ENCODE peak calls at places on chromosomes 6 and 20, in ten cellular contexts. One of them, this sample, is unnamed.

GRCh38 chr6:6315660-6316059 is 4.8 kb downstream of the F13A1 start:
- DNase-seq in adrenal gland: peak; percentile 65
- DNase-seq in HepG2: peak; percentile 27
- DNase-seq in stomach: peak; percentile 41
- DNase-seq in heart left ventricle: no peak
- DNase-seq in K562: peak; percentile 62
- DNase-seq in HCT116: peak; percentile 52
- DNase-seq in endothelial cell of umbilical vein: peak; percentile 46
- DNase-seq in transverse colon: peak; percentile 41
- DNase-seq in breast epithelium: peak; percentile 19
- DNase-seq in this sample: peak; percentile 32

GRCh38 chr6:158911746-158912158 is 88.2 kb downstream of the RSPH3 start:
- DNase-seq in adrenal gland: no peak
- DNase-seq in HepG2: no peak
- DNase-seq in stomach: peak; percentile 37
- DNase-seq in heart left ventricle: no peak
- DNase-seq in K562: no peak
- DNase-seq in HCT116: no peak
- DNase-seq in endothelial cell of umbilical vein: no peak
- DNase-seq in transverse colon: no peak
- DNase-seq in breast epithelium: no peak
- DNase-seq in this sample: no peak

GRCh38 chr20:34581341-34582189 is 23.0 kb downstream of the MAP1LC3A start:
- DNase-seq in adrenal gland: no peak
- DNase-seq in HepG2: no peak
- DNase-seq in stomach: no peak
- DNase-seq in heart left ventricle: peak; percentile 40
- DNase-seq in K562: no peak
- DNase-seq in HCT116: no peak
- DNase-seq in endothelial cell of umbilical vein: peak; percentile 91
- DNase-seq in transverse colon: no peak
- DNase-seq in breast epithelium: no peak
- DNase-seq in this sample: no peak

GRCh38 chr6:90403489-90404381 is 107.1 kb upstream of the BACH2 start:
- DNase-seq in adrenal gland: peak; percentile 62
- DNase-seq in HepG2: peak; percentile 78
- DNase-seq in stomach: no peak
- DNase-seq in heart left ventricle: peak; percentile 54
- DNase-seq in K562: peak; percentile 93
- DNase-seq in HCT116: no peak
- DNase-seq in endothelial cell of umbilical vein: no peak
- DNase-seq in transverse colon: no peak
- DNase-seq in breast epithelium: peak; percentile 61
- DNase-seq in this sample: peak; percentile 39

GRCh38 chr6:169960531-169960890 is 209.1 kb downstream of the ERMARD start:
- DNase-seq in adrenal gland: no peak
- DNase-seq in HepG2: no peak
- DNase-seq in stomach: peak; percentile 24
- DNase-seq in heart left ventricle: no peak
- DNase-seq in K562: no peak
- DNase-seq in HCT116: no peak
- DNase-seq in endothelial cell of umbilical vein: no peak
- DNase-seq in transverse colon: no peak
- DNase-seq in breast epithelium: peak; percentile 9
- DNase-seq in this sample: no peak

GRCh38 chr20:36852187-36852586 is 23.8 kb upstream of the TLDC2 start:
- DNase-seq in adrenal gland: peak; percentile 67
- DNase-seq in HepG2: no peak
- DNase-seq in stomach: no peak
- DNase-seq in heart left ventricle: peak; percentile 67
- DNase-seq in K562: no peak
- DNase-seq in HCT116: no peak
- DNase-seq in endothelial cell of umbilical vein: no peak
- DNase-seq in transverse colon: no peak
- DNase-seq in breast epithelium: no peak
- DNase-seq in this sample: no peak

GRCh38 chr20:44033344-44033743 is 118.7 kb downstream of the TOX2 start:
- DNase-seq in adrenal gland: no peak
- DNase-seq in HepG2: no peak
- DNase-seq in stomach: no peak
- DNase-seq in heart left ventricle: no peak
- DNase-seq in K562: no peak
- DNase-seq in HCT116: no peak
- DNase-seq in endothelial cell of umbilical vein: no peak
- DNase-seq in transverse colon: no peak
- DNase-seq in breast epithelium: no peak
- DNase-seq in this sample: no peak

GRCh38 chr20:13260620-13261279 is 39.7 kb downstream of the ISM1 start:
- DNase-seq in adrenal gland: no peak
- DNase-seq in HepG2: peak; percentile 52
- DNase-seq in stomach: no peak
- DNase-seq in heart left ventricle: no peak
- DNase-seq in K562: no peak
- DNase-seq in HCT116: no peak
- DNase-seq in endothelial cell of umbilical vein: no peak
- DNase-seq in transverse colon: no peak
- DNase-seq in breast epithelium: no peak
- DNase-seq in this sample: no peak

GRCh38 chr20:64024141-64024990 is 11.6 kb upstream of the C20orf204 start:
- DNase-seq in adrenal gland: no peak
- DNase-seq in HepG2: peak; percentile 100
- DNase-seq in stomach: no peak
- DNase-seq in heart left ventricle: no peak
- DNase-seq in K562: no peak
- DNase-seq in HCT116: no peak
- DNase-seq in endothelial cell of umbilical vein: no peak
- DNase-seq in transverse colon: peak; percentile 49
- DNase-seq in breast epithelium: no peak
- DNase-seq in this sample: no peak

GRCh38 chr6:125432968-125433367 is 131.2 kb upstream of the HDDC2 start:
- DNase-seq in adrenal gland: no peak
- DNase-seq in HepG2: no peak
- DNase-seq in stomach: no peak
- DNase-seq in heart left ventricle: no peak
- DNase-seq in K562: no peak
- DNase-seq in HCT116: no peak
- DNase-seq in endothelial cell of umbilical vein: no peak
- DNase-seq in transverse colon: no peak
- DNase-seq in breast epithelium: no peak
- DNase-seq in this sample: no peak

GRCh38 chr6:15855311-15855710 is 192.5 kb upstream of the DTNBP1 start:
- DNase-seq in adrenal gland: no peak
- DNase-seq in HepG2: no peak
- DNase-seq in stomach: no peak
- DNase-seq in heart left ventricle: no peak
- DNase-seq in K562: no peak
- DNase-seq in HCT116: no peak
- DNase-seq in endothelial cell of umbilical vein: no peak
- DNase-seq in transverse colon: no peak
- DNase-seq in breast epithelium: no peak
- DNase-seq in this sample: no peak

GRCh38 chr20:50242863-50243609 is 52.4 kb downstream of the CEBPB start:
- DNase-seq in adrenal gland: no peak
- DNase-seq in HepG2: peak; percentile 93
- DNase-seq in stomach: peak; percentile 74
- DNase-seq in heart left ventricle: no peak
- DNase-seq in K562: no peak
- DNase-seq in HCT116: peak; percentile 77
- DNase-seq in endothelial cell of umbilical vein: no peak
- DNase-seq in transverse colon: peak; percentile 76
- DNase-seq in breast epithelium: peak; percentile 88
- DNase-seq in this sample: no peak

GRCh38 chr20:40942775-40943174 is 85.8 kb upstream of the TOP1 start:
- DNase-seq in adrenal gland: no peak
- DNase-seq in HepG2: no peak
- DNase-seq in stomach: no peak
- DNase-seq in heart left ventricle: no peak
- DNase-seq in K562: no peak
- DNase-seq in HCT116: no peak
- DNase-seq in endothelial cell of umbilical vein: no peak
- DNase-seq in transverse colon: no peak
- DNase-seq in breast epithelium: no peak
- DNase-seq in this sample: no peak

GRCh38 chr6:138948028-138948427 is 40.0 kb downstream of the REPS1 start:
- DNase-seq in adrenal gland: no peak
- DNase-seq in HepG2: no peak
- DNase-seq in stomach: no peak
- DNase-seq in heart left ventricle: no peak
- DNase-seq in K562: no peak
- DNase-seq in HCT116: no peak
- DNase-seq in endothelial cell of umbilical vein: no peak
- DNase-seq in transverse colon: no peak
- DNase-seq in breast epithelium: no peak
- DNase-seq in this sample: no peak

GRCh38 chr20:325889-326644 is 715 bp downstream of the SOX12 start:
- DNase-seq in adrenal gland: peak; percentile 78
- DNase-seq in HepG2: peak; percentile 63
- DNase-seq in stomach: peak; percentile 60
- DNase-seq in heart left ventricle: peak; percentile 77
- DNase-seq in K562: peak; percentile 67
- DNase-seq in HCT116: no peak
- DNase-seq in endothelial cell of umbilical vein: peak; percentile 69
- DNase-seq in transverse colon: peak; percentile 58
- DNase-seq in breast epithelium: peak; percentile 69
- DNase-seq in this sample: peak; percentile 72

GRCh38 chr20:56815796-56816195 is 186.7 kb downstream of the TFAP2C start:
- DNase-seq in adrenal gland: no peak
- DNase-seq in HepG2: no peak
- DNase-seq in stomach: no peak
- DNase-seq in heart left ventricle: no peak
- DNase-seq in K562: no peak
- DNase-seq in HCT116: no peak
- DNase-seq in endothelial cell of umbilical vein: no peak
- DNase-seq in transverse colon: no peak
- DNase-seq in breast epithelium: no peak
- DNase-seq in this sample: no peak
- H3K9me3 ChIP-seq in adrenal gland: no peaks in the 10 kb centered on the region
- H3K9me3 ChIP-seq in HepG2: no peaks in the 10 kb centered on the region
- H3K9me3 ChIP-seq in stomach: no peaks in the 10 kb centered on the region
- H3K9me3 ChIP-seq in heart left ventricle: no peaks in the 10 kb centered on the region
- H3K9me3 ChIP-seq in K562: no peaks in the 10 kb centered on the region
- H3K9me3 ChIP-seq in HCT116: no peaks in the 10 kb centered on the region
- H3K9me3 ChIP-seq in endothelial cell of umbilical vein: no peaks in the 10 kb centered on the region
- H3K9me3 ChIP-seq in transverse colon: no peaks in the 10 kb centered on the region
- H3K9me3 ChIP-seq in breast epithelium: no peaks in the 10 kb centered on the region
- H3K9me3 ChIP-seq in this sample: no peaks in the 10 kb centered on the region

DNA sequence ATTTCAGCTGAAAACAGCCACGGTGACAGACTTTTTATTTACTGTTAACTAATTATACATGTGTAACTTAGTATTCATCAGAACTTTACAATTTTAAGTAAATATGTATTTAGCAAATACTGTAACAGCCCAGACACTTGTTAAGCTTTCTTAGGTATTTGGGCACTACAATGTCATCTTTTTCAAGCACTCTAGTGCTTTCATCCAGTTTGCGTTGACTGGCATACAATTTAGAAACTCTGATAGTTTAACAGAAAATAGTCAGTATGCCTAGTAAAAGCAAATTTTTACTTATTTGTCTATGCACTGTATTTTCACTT is 10.6 kb downstream of the RBM39 start:
- DNase-seq in adrenal gland: no peak
- DNase-seq in HepG2: no peak
- DNase-seq in stomach: no peak
- DNase-seq in heart left ventricle: no peak
- DNase-seq in K562: no peak
- DNase-seq in HCT116: no peak
- DNase-seq in endothelial cell of umbilical vein: no peak
- DNase-seq in transverse colon: no peak
- DNase-seq in breast epithelium: no peak
- DNase-seq in this sample: no peak
- H3K4me3 ChIP-seq in adrenal gland: no peak overlapping the region
- H3K4me3 ChIP-seq in HepG2: no peak overlapping the region
- H3K4me3 ChIP-seq in stomach: no peak overlapping the region
- H3K4me3 ChIP-seq in heart left ventricle: no peak overlapping the region
- H3K4me3 ChIP-seq in K562: no peak overlapping the region
- H3K4me3 ChIP-seq in HCT116: no peak overlapping the region
- H3K4me3 ChIP-seq in endothelial cell of umbilical vein: no peak overlapping the region
- H3K4me3 ChIP-seq in transverse colon: no peak overlapping the region
- H3K4me3 ChIP-seq in breast epithelium: no peak overlapping the region
- H3K4me3 ChIP-seq in this sample: no peak overlapping the region

DNA sequence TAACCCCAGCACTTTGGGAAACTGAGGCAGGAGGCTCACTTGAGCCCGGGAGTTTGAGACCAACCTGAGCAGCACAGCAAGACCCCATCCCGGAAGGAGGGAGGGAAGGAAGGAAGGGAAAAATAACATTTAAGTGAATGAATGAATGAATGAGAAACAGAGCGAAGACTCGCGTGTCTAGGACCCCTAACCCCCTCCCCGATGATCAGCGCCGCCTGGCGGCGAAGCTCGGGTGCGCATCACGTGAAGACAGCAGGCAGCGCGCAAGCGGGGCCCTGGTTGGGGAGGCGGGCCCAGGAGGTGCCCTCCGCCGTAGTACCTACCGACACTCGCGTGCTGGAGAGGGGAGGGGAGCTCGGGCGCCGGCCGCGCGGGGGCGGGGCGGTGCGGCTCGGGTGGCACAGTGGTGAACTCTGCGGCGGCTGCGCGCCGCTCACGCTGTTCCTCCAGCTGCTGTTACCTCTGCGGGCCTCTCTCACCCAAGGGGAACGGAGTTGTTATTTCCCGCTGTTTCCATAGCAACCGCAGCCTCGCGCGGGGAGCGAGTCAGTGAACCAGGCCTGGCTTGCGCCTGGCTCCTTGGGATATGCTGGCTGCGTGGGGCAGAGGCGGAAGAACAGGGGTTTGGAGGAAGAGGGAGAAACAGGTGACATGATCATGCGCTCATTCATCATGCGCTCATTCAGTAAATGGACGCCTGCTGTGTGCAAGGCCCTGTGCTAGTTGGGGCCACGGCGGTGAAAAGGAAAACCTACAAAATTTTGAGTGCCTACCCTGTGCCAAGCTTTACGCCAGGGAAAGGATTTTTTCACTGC is 2.0 kb upstream of the DCDC2 start:
- DNase-seq in adrenal gland: peak; percentile 78
- DNase-seq in HepG2: no peak
- DNase-seq in stomach: peak; percentile 72
- DNase-seq in heart left ventricle: peak; percentile 51
- DNase-seq in K562: peak; percentile 57
- DNase-seq in HCT116: peak; percentile 71
- DNase-seq in endothelial cell of umbilical vein: peak; percentile 50
- DNase-seq in transverse colon: peak; percentile 78
- DNase-seq in breast epithelium: peak; percentile 60
- DNase-seq in this sample: peak; percentile 27
- TF ChIP-seq POLR2A in adrenal gland: no peak
- TF ChIP-seq POLR2A in HepG2: no peak
- TF ChIP-seq POLR2A in stomach: no peak
- TF ChIP-seq POLR2A in heart left ventricle: no peak
- TF ChIP-seq POLR2A in K562: no peak
- TF ChIP-seq POLR2A in HCT116: no peak
- TF ChIP-seq POLR2A in endothelial cell of umbilical vein: no peak
- TF ChIP-seq POLR2A in transverse colon: peak; percentile 18
- TF ChIP-seq POLR2A in breast epithelium: no peak
- TF ChIP-seq POLR2A in this sample: no peak

GRCh38 chr6:165047952-165048351 is 261.5 kb downstream of the C6orf118 start:
- DNase-seq in adrenal gland: no peak
- DNase-seq in HepG2: no peak
- DNase-seq in stomach: no peak
- DNase-seq in heart left ventricle: no peak
- DNase-seq in K562: no peak
- DNase-seq in HCT116: no peak
- DNase-seq in endothelial cell of umbilical vein: no peak
- DNase-seq in transverse colon: no peak
- DNase-seq in breast epithelium: no peak
- DNase-seq in this sample: no peak
- H3K9me3 ChIP-seq in adrenal gland: no peaks in the 10 kb centered on the region
- H3K9me3 ChIP-seq in HepG2: peaks cover 90% of the 10 kb centered on the region
- H3K9me3 ChIP-seq in stomach: peaks cover 3% of the 10 kb centered on the region
- H3K9me3 ChIP-seq in heart left ventricle: peaks cover 18% of the 10 kb centered on the region
- H3K9me3 ChIP-seq in K562: no peaks in the 10 kb centered on the region
- H3K9me3 ChIP-seq in HCT116: peaks cover 17% of the 10 kb centered on the region
- H3K9me3 ChIP-seq in endothelial cell of umbilical vein: peaks cover 3% of the 10 kb centered on the region
- H3K9me3 ChIP-seq in transverse colon: no peaks in the 10 kb centered on the region
- H3K9me3 ChIP-seq in breast epithelium: no peaks in the 10 kb centered on the region
- H3K9me3 ChIP-seq in this sample: no peaks in the 10 kb centered on the region